ENCODE peak calls at places on chromosomes 4 and X, in ten cellular contexts. C, K, Y, R, A, S, F, W, D and X are unnamed samples.
A peak's percentile ranks its signal among the peaks of the same experiment; 100 is the strongest.

GRCh38 chr4:80036949-80037348 is 36.1 kb downstream of the ANTXR2 start:
- DNase-seq in C (no peak), K (no peak), Y (no peak), R (no peak), A (peak; percentile 31), S (no peak), F (peak; percentile 97), W (no peak), D (no peak), X (no peak)

GRCh38 chr4:85932371-85933305 is 427.2 kb downstream of the MAPK10 start:
- DNase-seq in C (no peak), K (no peak), Y (no peak), R (no peak), A (peak; percentile 77), S (peak; percentile 40), F (peak; percentile 37), W (no peak), D (no peak), X (no peak)

GRCh38 chr4:152723236-152723635 is 43.4 kb upstream of the TMEM154 start:
- DNase-seq in C (no peak), K (no peak), Y (no peak), R (no peak), A (no peak), S (no peak), F (no peak), W (no peak), D (no peak), X (no peak)

GRCh38 chrX:8984231-8984630 is 49.7 kb downstream of the FAM9B start:
- DNase-seq in C (no peak), K (no peak), Y (no peak), R (no peak), A (no peak), S (no peak), F (no peak), W (no peak), D (no peak), X (no peak)

GRCh38 chrX:74232859-74233258 is 71.1 kb upstream of the ZCCHC13 start:
- DNase-seq in C (no peak), K (no peak), Y (no peak), R (no peak), A (peak; percentile 4), S (no peak), F (peak; percentile 51), W (no peak), D (no peak), X (no peak)

GRCh38 chr4:87707279-87707918 is 57.3 kb downstream of the DMP1 start:
- DNase-seq in C (no peak), K (no peak), Y (no peak), R (no peak), A (no peak), S (no peak), F (peak; percentile 26), W (no peak), D (no peak), X (no peak)

GRCh38 chrX:1086444-1087409 is 125.7 kb downstream of the CRLF2 start:
- DNase-seq in C (no peak), K (no peak), Y (no peak), R (peak; percentile 93), A (no peak), S (no peak), F (no peak), W (no peak), D (no peak), X (no peak)

GRCh38 chr4:150962245-150962644 is 52.8 kb downstream of the LRBA start:
- DNase-seq in C (no peak), K (no peak), Y (no peak), R (no peak), A (no peak), S (no peak), F (no peak), W (no peak), D (no peak), X (no peak)

GRCh38 chr4:168509786-168510185 is 12.9 kb downstream of the PALLD start:
- DNase-seq in C (no peak), K (no peak), Y (no peak), R (no peak), A (peak; percentile 44), S (no peak), F (peak; percentile 85), W (no peak), D (no peak), X (no peak)

GRCh38 chrX:55907968-55908607 is 190.5 kb downstream of the RRAGB start:
- DNase-seq in C (peak; percentile 41), K (peak; percentile 57), Y (peak; percentile 80), R (peak; percentile 38), A (no peak), S (peak; percentile 58), F (peak; percentile 30), W (peak; percentile 74), D (peak; percentile 36), X (peak; percentile 75)

GRCh38 chrX:39772057-39772832 is 325.5 kb downstream of the BCOR start:
- DNase-seq in C (peak; percentile 66), K (no peak), Y (no peak), R (no peak), A (no peak), S (peak; percentile 30), F (peak; percentile 37), W (no peak), D (no peak), X (no peak)

GRCh38 chr4:186698525-186698924 is 25.1 kb downstream of the FAT1 start:
- DNase-seq in C (no peak), K (no peak), Y (no peak), R (no peak), A (no peak), S (no peak), F (no peak), W (no peak), D (no peak), X (no peak)
- H3K4me1 ChIP-seq in C (peaks cover under 1% of the 10 kb centered on the region), K (no peaks in the 10 kb centered on the region), Y (no peaks in the 10 kb centered on the region), R (peaks cover 39% of the 10 kb centered on the region), A (no peaks in the 10 kb centered on the region), S (peaks cover 52% of the 10 kb centered on the region), F (peaks cover 24% of the 10 kb centered on the region), W (peaks cover 8% of the 10 kb centered on the region), D (peaks cover 32% of the 10 kb centered on the region), X (peaks cover 10% of the 10 kb centered on the region)

GRCh38 chr4:184313058-184313709 is 95.5 kb upstream of the ENPP6 start:
- DNase-seq in C (no peak), K (no peak), Y (no peak), R (no peak), A (no peak), S (no peak), F (no peak), W (no peak), D (no peak), X (peak; percentile 8)
- H3K27ac ChIP-seq in C (no peak overlapping the region), K (no peak overlapping the region), Y (no peak overlapping the region), R (no peak overlapping the region), A (no peak overlapping the region), S (no peak overlapping the region), F (no peak overlapping the region), W (no peak overlapping the region), D (no peak overlapping the region), X (no peak overlapping the region)

DNA sequence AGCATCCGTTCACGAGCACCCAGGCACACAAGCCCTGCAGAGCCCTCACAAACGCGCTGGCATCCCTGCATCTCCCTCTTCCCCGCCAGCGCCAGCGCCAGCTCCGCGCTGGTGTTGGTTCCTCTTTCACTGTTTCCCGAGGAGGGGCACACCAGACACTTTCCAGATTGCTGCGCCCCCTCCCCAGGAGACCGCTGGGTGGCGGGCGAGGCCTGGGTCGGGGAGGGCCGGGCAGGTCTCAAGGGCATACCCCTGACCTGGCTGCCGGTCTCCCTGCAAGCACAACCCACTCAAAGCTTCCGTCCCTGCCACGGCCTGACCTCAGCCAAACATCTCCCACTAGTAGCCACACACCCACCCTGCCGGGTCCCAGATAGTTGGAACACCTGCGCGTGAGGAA is 2.2 kb upstream of the NKX1-1 start:
- DNase-seq in C (no peak), K (no peak), Y (peak; percentile 34), R (no peak), A (no peak), S (peak; percentile 19), F (no peak), W (no peak), D (no peak), X (no peak)
- TF ChIP-seq CTCF in C (no peak), K (no peak), Y (no peak), R (no peak), A (no peak), S (no peak), F (no peak), W (no peak), D (no peak), X (no peak)

GRCh38 chr4:36322921-36323354 is 41.5 kb downstream of the DTHD1 start:
- DNase-seq in C (no peak), K (no peak), Y (no peak), R (no peak), A (peak; percentile 61), S (no peak), F (no peak), W (no peak), D (no peak), X (no peak)
- H3K4me1 ChIP-seq in C (no peaks in the 10 kb centered on the region), K (no peaks in the 10 kb centered on the region), Y (no peaks in the 10 kb centered on the region), R (no peaks in the 10 kb centered on the region), A (peaks cover 41% of the 10 kb centered on the region), S (no peaks in the 10 kb centered on the region), F (no peaks in the 10 kb centered on the region), W (no peaks in the 10 kb centered on the region), D (no peaks in the 10 kb centered on the region), X (no peaks in the 10 kb centered on the region)

GRCh38 chrX:133415276-133416105 is at the start of gene GPC4:
- DNase-seq in C (peak; percentile 84), K (peak; percentile 76), Y (peak; percentile 65), R (peak; percentile 57), A (peak; percentile 45), S (peak; percentile 70), F (peak; percentile 38), W (peak; percentile 76), D (peak; percentile 65), X (peak; percentile 73)
- H3K27ac ChIP-seq in C (peak within 1 kb of the TSS; percentile 57), K (peak within 1 kb of the TSS; percentile 81), Y (peak within 1 kb of the TSS; percentile 79), R (peak within 1 kb of the TSS; percentile 53), A (no peak within 1 kb of the TSS), S (peak within 1 kb of the TSS; percentile 65), F (peak within 1 kb of the TSS; percentile 44), W (peak within 1 kb of the TSS; percentile 30), D (peak within 1 kb of the TSS; percentile 85), X (peak within 1 kb of the TSS; percentile 65)

GRCh38 chr4:48931459-48931858 is 24.9 kb upstream of the OCIAD2 start:
- DNase-seq in C (no peak), K (no peak), Y (no peak), R (no peak), A (no peak), S (no peak), F (no peak), W (no peak), D (no peak), X (no peak)

DNA sequence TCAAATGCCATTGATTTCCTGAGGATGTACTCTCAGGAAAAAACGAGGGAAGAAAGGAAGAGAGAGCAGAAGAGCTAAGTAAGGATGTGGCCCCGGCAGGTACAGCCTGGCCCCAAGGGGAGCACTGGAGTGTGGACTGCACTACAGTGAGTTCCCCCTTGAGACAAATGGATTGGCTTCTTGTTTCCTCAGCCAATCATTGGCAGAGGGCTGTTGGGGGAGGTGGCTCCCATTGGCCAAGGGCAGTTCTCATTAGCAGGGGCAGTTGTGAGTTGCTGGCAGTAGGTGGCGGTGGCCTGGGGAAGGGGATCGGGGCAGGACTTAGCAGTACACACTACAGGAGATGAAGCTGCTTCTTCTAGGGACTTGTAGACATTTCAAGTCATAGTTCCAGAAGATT is 24.1 kb upstream of the OCIAD2 start:
- DNase-seq in C (no peak), K (no peak), Y (no peak), R (no peak), A (no peak), S (no peak), F (no peak), W (no peak), D (no peak), X (no peak)
- TF ChIP-seq CTCF in C (no peak), K (no peak), Y (no peak), R (no peak), A (no peak), S (no peak), F (no peak), W (no peak), D (no peak), X (no peak)